ENCODE peak calls at places on chromosomes 2 and 18, in eight cellular contexts. J is IMR-90; U is CD8-positive, alpha-beta memory T cell; W is heart right ventricle; R is thoracic aorta; N is body of pancreas; S is breast epithelium; H is ovary. K is an unnamed sample. For H3K9me3, the result is how much of the 10 kb centered on the place peaks cover.

GRCh38 chr2:131682122-131682944 is 154.6 kb downstream of the CCDC74A start:
- DNase-seq in N (peak), W (peak), R (peak), J (peak), H (peak), S (peak), U (peak), K (peak)

GRCh38 chr2:200756618-200757321 is 54.9 kb upstream of the BZW1 start:
- DNase-seq in J (peak), W (no peak), N (no peak), R (no peak), S (no peak), U (no peak), H (no peak), K (peak)

GRCh38 chr2:20067992-20068727 is 16.7 kb upstream of the LAPTM4A start:
- DNase-seq in N (no peak), H (no peak), J (peak), S (no peak), R (no peak), W (no peak), U (no peak), K (no peak)

GRCh38 chr2:24418166-24418843 is 58.0 kb upstream of the ITSN2 start:
- DNase-seq in H (no peak), W (no peak), R (no peak), S (no peak), U (no peak), J (no peak), N (no peak), K (peak)

GRCh38 chr2:69915050-69915945 is at the start of gene MXD1:
- DNase-seq in S (peak), W (no peak), H (no peak), U (peak), R (no peak), N (peak), J (no peak), K (no peak)

GRCh38 chr2:70960833-70961647 is 17.4 kb upstream of the ANKRD53 start:
- DNase-seq in J (no peak), S (peak), U (peak), N (no peak), W (no peak), R (no peak), H (no peak), K (no peak)

GRCh38 chr2:74919827-74920226 is 38.6 kb upstream of the POLE4 start:
- DNase-seq in S (no peak), U (peak), J (peak), W (peak), N (peak), H (peak), R (no peak), K (peak)

GRCh38 chr2:8214221-8214620 is 467.6 kb upstream of the ID2 start:
- DNase-seq in R (no peak), N (no peak), J (peak), U (no peak), S (no peak), H (no peak), W (no peak), K (no peak)

GRCh38 chr2:234267534-234267933 is 217.0 kb downstream of the SPP2 start:
- DNase-seq in N (no peak), U (no peak), R (no peak), H (no peak), S (no peak), J (no peak), W (no peak), K (no peak)

GRCh38 chr2:203732953-203733510 is 26.6 kb downstream of the CD28 start:
- DNase-seq in J (no peak), N (no peak), U (no peak), R (no peak), S (no peak), W (no peak), H (no peak), K (no peak)

GRCh38 chr2:43070676-43071491 is 155.5 kb downstream of the ZFP36L2 start:
- DNase-seq in R (no peak), S (no peak), W (peak), J (no peak), U (no peak), N (no peak), H (peak), K (no peak)

GRCh38 chr18:61528961-61529360 is 195.7 kb downstream of the CDH20 start:
- DNase-seq in H (no peak), N (no peak), J (no peak), W (no peak), U (no peak), S (no peak), R (no peak), K (no peak)

GRCh38 chr2:196651387-196652094 is 12.0 kb downstream of the CCDC150 start:
- DNase-seq in N (no peak), W (no peak), U (no peak), H (no peak), S (no peak), R (no peak), J (no peak), K (no peak)
- H3K9me3 ChIP-seq in N (under half), W (under half), U (under half), H (under half), S (under half), R (under half), J (under half), K (half or more)

GRCh38 chr2:222399038-222399783 is 25.1 kb upstream of the SGPP2 start:
- DNase-seq in H (no peak), U (no peak), J (no peak), R (no peak), N (no peak), W (no peak), S (no peak), K (no peak)
- H3K9me3 ChIP-seq in H (under half), U (under half), J (under half), R (under half), N (under half), W (under half), S (under half), K (under half)

DNA sequence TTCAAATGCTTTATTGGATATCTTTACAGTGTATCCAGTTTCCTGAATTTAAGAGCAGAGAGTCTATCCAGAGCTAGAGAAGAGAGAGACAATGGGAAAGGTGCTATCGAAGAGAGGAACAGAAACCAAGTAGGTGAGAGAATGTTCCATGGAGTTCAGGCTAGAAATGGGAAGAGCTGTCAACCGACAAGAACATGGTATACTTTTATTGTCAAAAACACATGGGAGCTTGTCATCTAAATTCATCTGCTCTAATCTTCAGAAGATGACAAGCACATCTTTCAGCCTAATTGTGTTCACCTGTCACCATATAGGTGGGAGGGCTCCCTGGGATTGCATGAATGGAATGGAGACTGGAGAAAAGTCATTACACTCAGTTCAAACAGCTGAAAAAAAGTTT is 690.4 kb upstream of the LRATD1 start:
- DNase-seq in H (no peak), R (no peak), S (no peak), J (no peak), U (no peak), N (no peak), W (no peak), K (no peak)
- H3K9me3 ChIP-seq in H (under half), R (under half), S (under half), J (under half), U (under half), N (under half), W (under half), K (under half)

DNA sequence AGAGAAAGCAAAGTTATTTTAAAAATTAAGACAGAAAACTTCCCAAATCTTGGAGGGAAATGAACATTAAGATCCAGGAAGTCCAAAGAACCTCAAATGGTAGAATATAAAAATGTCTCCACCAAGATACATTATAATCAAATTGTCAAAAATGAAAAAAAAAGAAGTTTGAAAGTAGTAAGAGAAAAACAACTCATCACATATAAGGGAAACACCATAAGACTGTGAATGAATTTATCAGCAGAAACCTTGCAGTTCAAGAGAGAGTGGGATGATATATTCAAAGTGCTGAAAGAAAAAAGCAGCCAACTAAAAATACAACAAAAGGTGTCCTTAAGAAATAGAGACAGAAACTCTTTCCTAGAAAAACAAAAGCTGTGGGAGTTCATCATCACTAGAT is 73.0 kb downstream of the L3MBTL4 start:
- DNase-seq in H (no peak), W (no peak), R (no peak), U (no peak), S (no peak), J (no peak), N (no peak), K (no peak)
- H3K9me3 ChIP-seq in H (under half), W (under half), R (under half), U (under half), S (under half), J (under half), N (under half), K (under half)

GRCh38 chr2:160091381-160091780 is 29.0 kb upstream of the PLA2R1 start:
- DNase-seq in W (no peak), R (no peak), J (peak), H (no peak), U (no peak), N (no peak), S (no peak), K (no peak)

GRCh38 chr2:160087854-160088745 is 25.7 kb upstream of the PLA2R1 start:
- DNase-seq in J (peak), U (no peak), H (no peak), N (no peak), W (no peak), S (no peak), R (no peak), K (peak)

DNA sequence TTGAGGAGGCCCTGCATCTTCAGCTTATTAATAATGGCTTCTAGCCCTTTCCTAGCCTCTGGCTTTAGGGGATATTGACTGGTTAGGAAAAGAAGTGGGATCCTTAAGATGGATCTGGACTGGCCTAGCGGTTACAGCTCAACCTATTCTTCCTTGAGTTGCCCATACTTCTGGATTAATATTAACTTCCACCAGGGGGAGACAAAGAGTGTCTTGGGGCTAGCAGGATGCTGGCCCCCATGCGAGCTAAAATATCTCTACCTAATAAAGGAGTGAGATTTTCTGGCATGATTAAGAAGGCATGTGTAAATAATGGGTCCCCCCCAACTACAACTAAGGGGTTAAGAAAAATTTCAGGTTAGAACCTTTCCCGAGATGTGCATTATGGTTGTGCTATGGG is 23.2 kb upstream of the PLA2R1 start:
- DNase-seq in S (no peak), J (no peak), R (no peak), U (no peak), W (no peak), N (no peak), H (no peak), K (no peak)
- H3K9me3 ChIP-seq in S (half or more), J (under half), R (half or more), U (under half), W (under half), N (under half), H (under half), K (half or more)

GRCh38 chr2:226763320-226763719 is 36.3 kb downstream of the IRS1 start:
- DNase-seq in J (peak), U (no peak), N (no peak), R (no peak), H (no peak), W (no peak), S (no peak), K (no peak)
- H3K9me3 ChIP-seq in J (under half), U (under half), N (under half), R (under half), H (under half), W (under half), S (under half), K (under half)